ENCODE peak calls at places on chromosomes 12 and 14, in five cellular contexts. H is upper lobe of right lung, U is A673, Z is pancreas, N is colonic mucosa. X is an unnamed sample.

GRCh38 chr12:63047146-63047545 is 103.9 kb downstream of the AVPR1A start:
- DNase-seq in H (no peak), U (no peak), Z (no peak), N (no peak), X (no peak)

GRCh38 chr12:114918535-114919233 is 234.7 kb upstream of the TBX3 start:
- DNase-seq in H (no peak), U (no peak), Z (no peak), N (no peak), X (no peak)

GRCh38 chr14:99176156-99176945 is 95.6 kb downstream of the BCL11B start:
- DNase-seq in H (no peak), U (no peak), Z (no peak), N (no peak), X (no peak)

GRCh38 chr14:103329421-103330347 is 4.4 kb upstream of the EIF5 start:
- DNase-seq in H (no peak), U (no peak), Z (peak; percentile 57), N (no peak), X (peak; percentile 29)

GRCh38 chr12:25155031-25155576 is 39.9 kb downstream of the DNAI7 start:
- DNase-seq in H (no peak), U (peak; percentile 41), Z (no peak), N (no peak), X (no peak)

GRCh38 chr14:97930191-97930590 is 1133.0 kb downstream of the VRK1 start:
- DNase-seq in H (no peak), U (peak; percentile 96), Z (no peak), N (no peak), X (no peak)

GRCh38 chr14:100237735-100238418 is 1.1 kb upstream of the YY1 start:
- DNase-seq in H (peak; percentile 74), U (peak; percentile 67), Z (peak; percentile 61), N (peak; percentile 59), X (peak; percentile 50)

GRCh38 chr12:113329791-113330417 is 5.0 kb downstream of the SLC8B1 start:
- DNase-seq in H (no peak), U (no peak), Z (no peak), N (no peak), X (no peak)

GRCh38 chr12:75489613-75490210 is 9.2 kb downstream of the GLIPR1 start:
- DNase-seq in H (no peak), U (no peak), Z (no peak), N (no peak), X (no peak)

GRCh38 chr12:15650399-15651128 is 138.6 kb downstream of the EPS8 start:
- DNase-seq in H (no peak), U (peak; percentile 30), Z (no peak), N (no peak), X (no peak)

GRCh38 chr14:21268612-21269251 is 510 bp downstream of the HNRNPC start:
- DNase-seq in H (no peak), U (peak; percentile 73), Z (no peak), N (peak; percentile 45), X (no peak)

GRCh38 chr14:56324831-56325230 is 206.6 kb downstream of the PELI2 start:
- DNase-seq in H (no peak), U (no peak), Z (no peak), N (no peak), X (no peak)

GRCh38 chr14:100031506-100032281 is 33.5 kb upstream of the EVL start:
- DNase-seq in H (no peak), U (peak; percentile 75), Z (no peak), N (peak; percentile 28), X (no peak)

GRCh38 chr12:112820796-112821195 is 29.2 kb downstream of the RPH3A start:
- DNase-seq in H (no peak), U (no peak), Z (no peak), N (no peak), X (no peak)

GRCh38 chr12:20089077-20089476 is 279.3 kb upstream of the PDE3A start:
- DNase-seq in H (no peak), U (no peak), Z (no peak), N (no peak), X (no peak)

GRCh38 chr12:87982208-87982607 is 47.0 kb downstream of the C12orf50 start:
- DNase-seq in H (no peak), U (no peak), Z (no peak), N (no peak), X (no peak)

GRCh38 chr14:33711761-33712160 is 239.1 kb downstream of the EGLN3 start:
- DNase-seq in H (no peak), U (no peak), Z (no peak), N (no peak), X (no peak)

GRCh38 chr12:4825139-4825858 is 84.4 kb upstream of the KCNA1 start:
- DNase-seq in H (no peak), U (no peak), Z (no peak), N (no peak), X (no peak)

GRCh38 chr12:93868771-93869170 is 191.6 kb downstream of the CRADD start:
- DNase-seq in H (no peak), U (no peak), Z (no peak), N (no peak), X (peak; percentile 41)

GRCh38 chr14:39175445-39176262 is 600 bp downstream of the PNN start:
- DNase-seq in H (peak; percentile 76), U (peak; percentile 56), Z (no peak), N (peak; percentile 47), X (no peak)

GRCh38 chr14:96631621-96632362 is 129.6 kb downstream of the PAPOLA start:
- DNase-seq in H (no peak), U (no peak), Z (no peak), N (peak; percentile 9), X (no peak)

GRCh38 chr12:39875721-39876120 is 230.2 kb downstream of the SLC2A13 start:
- DNase-seq in H (no peak), U (no peak), Z (no peak), N (no peak), X (no peak)

GRCh38 chr14:58129208-58129607 is 22.8 kb downstream of the ARMH4 start:
- DNase-seq in H (no peak), U (peak; percentile 29), Z (no peak), N (no peak), X (no peak)

GRCh38 chr12:57832966-57833365 is 13.6 kb downstream of the CTDSP2 start:
- DNase-seq in H (no peak), U (no peak), Z (no peak), N (no peak), X (no peak)

GRCh38 chr12:47207005-47207717 is 127.4 kb upstream of the AMIGO2 start:
- DNase-seq in H (peak; percentile 66), U (no peak), Z (no peak), N (peak; percentile 58), X (no peak)

GRCh38 chr14:75655235-75655634 is 5.4 kb downstream of the ERG28 start:
- DNase-seq in H (no peak), U (no peak), Z (no peak), N (no peak), X (no peak)

GRCh38 chr14:51129130-51129529 is 34.2 kb upstream of the TRIM9 start:
- DNase-seq in H (no peak), U (peak; percentile 12), Z (no peak), N (no peak), X (no peak)

GRCh38 chr12:26195250-26195640 is at the start of gene SSPN:
- DNase-seq in H (peak; percentile 80), U (peak; percentile 79), Z (peak; percentile 86), N (peak; percentile 56), X (peak; percentile 73)

GRCh38 chr14:100140452-100141132 is 18.9 kb downstream of the DEGS2 start:
- DNase-seq in H (peak; percentile 76), U (no peak), Z (no peak), N (peak; percentile 61), X (no peak)

GRCh38 chr12:14416658-14417057 is 51.2 kb downstream of the ATF7IP start:
- DNase-seq in H (no peak), U (peak; percentile 90), Z (no peak), N (no peak), X (no peak)

GRCh38 chr14:105889666-105890473 is 363.5 kb downstream of the TMEM121 start:
- DNase-seq in H (peak; percentile 57), U (no peak), Z (no peak), N (no peak), X (no peak)
- H3K9me3 ChIP-seq in H (no peaks in the 10 kb centered on the region), U (no peaks in the 10 kb centered on the region), Z (no peaks in the 10 kb centered on the region), N (no peaks in the 10 kb centered on the region), X (no peaks in the 10 kb centered on the region)

DNA sequence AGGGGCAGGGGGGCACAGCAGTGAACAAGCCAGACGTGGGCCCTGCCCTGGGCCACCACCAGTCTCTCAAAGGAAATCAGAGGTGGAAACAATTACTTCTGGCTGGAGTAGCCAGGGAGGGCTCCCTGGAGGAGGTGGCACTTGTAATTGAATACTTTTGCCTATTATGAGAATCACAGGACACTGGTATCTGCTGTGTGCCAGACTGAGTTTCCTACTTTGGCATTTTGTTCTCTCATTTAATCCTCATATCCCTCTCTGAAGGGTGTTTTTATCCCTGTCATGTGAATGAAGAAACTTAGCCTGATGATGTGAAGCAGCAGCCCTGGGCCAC is 7.2 kb downstream of the FAM222A start:
- DNase-seq in H (no peak), U (no peak), Z (no peak), N (no peak), X (no peak)
- H3K4me1 ChIP-seq in H (peaks cover 8% of the 10 kb centered on the region), U (peaks cover 6% of the 10 kb centered on the region), Z (peaks cover 19% of the 10 kb centered on the region), N (no peaks in the 10 kb centered on the region), X (peaks cover 43% of the 10 kb centered on the region)

GRCh38 chr12:45727301-45727993 is 2.1 kb upstream of the ARID2 start:
- DNase-seq in H (peak; percentile 96), U (peak; percentile 99), Z (peak; percentile 93), N (peak; percentile 93), X (peak; percentile 95)

GRCh38 chr12:45728625-45729232 is 777 bp upstream of the ARID2 start:
- DNase-seq in H (peak; percentile 98), U (peak; percentile 99), Z (peak; percentile 98), N (peak; percentile 96), X (peak; percentile 97)

GRCh38 chr12:45727994-45728624 is 1.4 kb upstream of the ARID2 start:
- DNase-seq in H (no peak), U (no peak), Z (no peak), N (no peak), X (no peak)

GRCh38 chr12:45726594-45727300 is 2.8 kb upstream of the ARID2 start:
- DNase-seq in H (peak; percentile 82), U (peak; percentile 51), Z (peak; percentile 58), N (peak; percentile 67), X (peak; percentile 63)

DNA sequence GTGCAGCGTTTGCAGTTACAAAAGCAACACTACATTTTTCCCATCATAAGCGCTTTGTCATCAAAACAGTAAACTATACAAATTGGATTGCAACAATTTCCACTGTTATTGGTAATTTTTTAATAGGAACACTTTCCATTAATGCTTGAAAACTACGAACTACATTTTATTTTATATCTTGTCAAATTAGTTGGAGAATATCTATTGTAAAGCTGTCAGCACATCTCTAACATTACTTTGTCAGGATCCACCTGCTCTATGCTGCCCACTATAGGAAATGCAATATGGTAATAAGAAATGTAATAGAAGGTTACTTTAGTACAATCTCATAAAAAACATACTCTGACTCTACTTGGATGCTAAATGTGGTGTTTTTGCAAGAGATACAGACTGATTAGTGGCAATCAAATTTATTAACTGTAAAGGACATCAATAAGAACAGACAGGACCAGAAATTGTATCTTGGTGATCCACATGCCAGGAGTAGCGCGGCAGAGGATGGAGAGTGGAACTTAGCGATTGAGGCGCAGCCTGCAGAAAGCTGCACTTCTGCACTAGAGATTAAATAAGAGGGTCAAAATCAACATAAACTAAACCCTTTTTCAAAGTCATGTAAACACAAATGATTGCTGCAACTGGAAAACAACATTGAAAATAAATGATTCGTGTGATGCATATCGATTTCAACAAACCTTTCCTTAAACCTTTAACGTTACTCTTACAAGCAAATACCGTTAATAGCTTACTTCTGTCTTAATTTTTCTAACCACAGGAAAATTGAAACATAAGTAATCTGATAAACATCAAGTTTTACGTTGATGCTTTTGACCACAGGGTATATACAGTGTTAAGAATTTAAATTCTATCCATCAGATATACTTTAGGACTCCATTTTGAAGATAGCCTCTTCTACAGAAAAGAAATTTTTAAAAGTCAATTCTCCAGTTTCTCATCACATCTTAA is 3.6 kb upstream of the ARID2 start:
- DNase-seq in H (no peak), U (peak; percentile 66), Z (no peak), N (peak; percentile 58), X (no peak)
- H3K27ac ChIP-seq in H (peak overlapping the region; percentile 95), U (peak overlapping the region; percentile 99), Z (peak overlapping the region; percentile 88), N (peak overlapping the region; percentile 99), X (peak overlapping the region; percentile 99)

GRCh38 chr12:125217308-125217707 is 152.1 kb downstream of the AACS start:
- DNase-seq in H (no peak), U (no peak), Z (no peak), N (no peak), X (no peak)
- H3K9me3 ChIP-seq in H (no peaks in the 10 kb centered on the region), U (no peaks in the 10 kb centered on the region), Z (no peaks in the 10 kb centered on the region), N (no peaks in the 10 kb centered on the region), X (no peaks in the 10 kb centered on the region)